ENCODE peak calls at places on chromosomes 7 and 10, in six cellular contexts. One of them, this sample, is unnamed.

GRCh38 chr10:130899856-130900255 is 411.7 kb downstream of the TCERG1L start:
- DNase-seq in activated CD4-positive, CD25-positive, alpha-beta regulatory T cell: no peak
- DNase-seq in bronchial epithelial cell: no peak
- DNase-seq in SJSA1: no peak
- DNase-seq in stimulated activated CD4-positive, alpha-beta T cell treated with anti-CD3 and anti-CD28 coated beads, Interleukin-4, amount 100 ng/mL, for 24 hours: no peak
- DNase-seq in fibroblast of the aortic adventitia: no peak
- DNase-seq in this sample: no peak

GRCh38 chr10:2925631-2926030 is 141.7 kb upstream of the PFKP start:
- DNase-seq in activated CD4-positive, CD25-positive, alpha-beta regulatory T cell: no peak
- DNase-seq in bronchial epithelial cell: peak; percentile 22
- DNase-seq in SJSA1: peak; percentile 20
- DNase-seq in stimulated activated CD4-positive, alpha-beta T cell treated with anti-CD3 and anti-CD28 coated beads, Interleukin-4, amount 100 ng/mL, for 24 hours: no peak
- DNase-seq in fibroblast of the aortic adventitia: peak; percentile 49
- DNase-seq in this sample: no peak

GRCh38 chr7:117123311-117123926 is 170.1 kb downstream of the ST7 start:
- DNase-seq in activated CD4-positive, CD25-positive, alpha-beta regulatory T cell: no peak
- DNase-seq in bronchial epithelial cell: no peak
- DNase-seq in SJSA1: no peak
- DNase-seq in stimulated activated CD4-positive, alpha-beta T cell treated with anti-CD3 and anti-CD28 coated beads, Interleukin-4, amount 100 ng/mL, for 24 hours: no peak
- DNase-seq in fibroblast of the aortic adventitia: no peak
- DNase-seq in this sample: no peak

GRCh38 chr10:1712314-1712713 is 25.0 kb downstream of the ADARB2 start:
- DNase-seq in activated CD4-positive, CD25-positive, alpha-beta regulatory T cell: no peak
- DNase-seq in bronchial epithelial cell: no peak
- DNase-seq in SJSA1: no peak
- DNase-seq in stimulated activated CD4-positive, alpha-beta T cell treated with anti-CD3 and anti-CD28 coated beads, Interleukin-4, amount 100 ng/mL, for 24 hours: no peak
- DNase-seq in fibroblast of the aortic adventitia: no peak
- DNase-seq in this sample: no peak

GRCh38 chr7:105711726-105712402 is 130.6 kb upstream of the EFCAB10 start:
- DNase-seq in activated CD4-positive, CD25-positive, alpha-beta regulatory T cell: no peak
- DNase-seq in bronchial epithelial cell: no peak
- DNase-seq in SJSA1: no peak
- DNase-seq in stimulated activated CD4-positive, alpha-beta T cell treated with anti-CD3 and anti-CD28 coated beads, Interleukin-4, amount 100 ng/mL, for 24 hours: no peak
- DNase-seq in fibroblast of the aortic adventitia: no peak
- DNase-seq in this sample: no peak

GRCh38 chr7:134553976-134554375 is 5.1 kb downstream of the AKR1B15 start:
- DNase-seq in activated CD4-positive, CD25-positive, alpha-beta regulatory T cell: no peak
- DNase-seq in bronchial epithelial cell: peak; percentile 38
- DNase-seq in SJSA1: no peak
- DNase-seq in stimulated activated CD4-positive, alpha-beta T cell treated with anti-CD3 and anti-CD28 coated beads, Interleukin-4, amount 100 ng/mL, for 24 hours: no peak
- DNase-seq in fibroblast of the aortic adventitia: no peak
- DNase-seq in this sample: no peak

GRCh38 chr7:101595766-101596537 is 33.1 kb downstream of the MYL10 start:
- DNase-seq in activated CD4-positive, CD25-positive, alpha-beta regulatory T cell: no peak
- DNase-seq in bronchial epithelial cell: no peak
- DNase-seq in SJSA1: no peak
- DNase-seq in stimulated activated CD4-positive, alpha-beta T cell treated with anti-CD3 and anti-CD28 coated beads, Interleukin-4, amount 100 ng/mL, for 24 hours: no peak
- DNase-seq in fibroblast of the aortic adventitia: no peak
- DNase-seq in this sample: no peak

GRCh38 chr7:72493850-72494661 is 81.9 kb upstream of the CALN1 start:
- DNase-seq in activated CD4-positive, CD25-positive, alpha-beta regulatory T cell: peak; percentile 14
- DNase-seq in bronchial epithelial cell: peak; percentile 26
- DNase-seq in SJSA1: peak; percentile 24
- DNase-seq in stimulated activated CD4-positive, alpha-beta T cell treated with anti-CD3 and anti-CD28 coated beads, Interleukin-4, amount 100 ng/mL, for 24 hours: peak; percentile 47
- DNase-seq in fibroblast of the aortic adventitia: peak; percentile 25
- DNase-seq in this sample: peak; percentile 69

GRCh38 chr10:97949462-97949861 is 81.0 kb downstream of the CRTAC1 start:
- DNase-seq in activated CD4-positive, CD25-positive, alpha-beta regulatory T cell: no peak
- DNase-seq in bronchial epithelial cell: no peak
- DNase-seq in SJSA1: no peak
- DNase-seq in stimulated activated CD4-positive, alpha-beta T cell treated with anti-CD3 and anti-CD28 coated beads, Interleukin-4, amount 100 ng/mL, for 24 hours: no peak
- DNase-seq in fibroblast of the aortic adventitia: no peak
- DNase-seq in this sample: no peak

GRCh38 chr10:3125527-3126170 is 46.9 kb downstream of the PITRM1 start:
- DNase-seq in activated CD4-positive, CD25-positive, alpha-beta regulatory T cell: no peak
- DNase-seq in bronchial epithelial cell: no peak
- DNase-seq in SJSA1: no peak
- DNase-seq in stimulated activated CD4-positive, alpha-beta T cell treated with anti-CD3 and anti-CD28 coated beads, Interleukin-4, amount 100 ng/mL, for 24 hours: no peak
- DNase-seq in fibroblast of the aortic adventitia: no peak
- DNase-seq in this sample: no peak

GRCh38 chr10:22733992-22734391 is 19.6 kb upstream of the PIP4K2A start:
- DNase-seq in activated CD4-positive, CD25-positive, alpha-beta regulatory T cell: no peak
- DNase-seq in bronchial epithelial cell: no peak
- DNase-seq in SJSA1: no peak
- DNase-seq in stimulated activated CD4-positive, alpha-beta T cell treated with anti-CD3 and anti-CD28 coated beads, Interleukin-4, amount 100 ng/mL, for 24 hours: no peak
- DNase-seq in fibroblast of the aortic adventitia: no peak
- DNase-seq in this sample: no peak

GRCh38 chr7:69617364-69617763 is 19.1 kb downstream of the AUTS2 start:
- DNase-seq in activated CD4-positive, CD25-positive, alpha-beta regulatory T cell: no peak
- DNase-seq in bronchial epithelial cell: no peak
- DNase-seq in SJSA1: no peak
- DNase-seq in stimulated activated CD4-positive, alpha-beta T cell treated with anti-CD3 and anti-CD28 coated beads, Interleukin-4, amount 100 ng/mL, for 24 hours: no peak
- DNase-seq in fibroblast of the aortic adventitia: no peak
- DNase-seq in this sample: no peak

GRCh38 chr10:108852211-108852610 is 1071.1 kb downstream of the XPNPEP1 start:
- DNase-seq in activated CD4-positive, CD25-positive, alpha-beta regulatory T cell: no peak
- DNase-seq in bronchial epithelial cell: no peak
- DNase-seq in SJSA1: no peak
- DNase-seq in stimulated activated CD4-positive, alpha-beta T cell treated with anti-CD3 and anti-CD28 coated beads, Interleukin-4, amount 100 ng/mL, for 24 hours: no peak
- DNase-seq in fibroblast of the aortic adventitia: no peak
- DNase-seq in this sample: no peak

GRCh38 chr10:10845240-10845639 is 172.4 kb upstream of the CELF2 start:
- DNase-seq in activated CD4-positive, CD25-positive, alpha-beta regulatory T cell: no peak
- DNase-seq in bronchial epithelial cell: no peak
- DNase-seq in SJSA1: no peak
- DNase-seq in stimulated activated CD4-positive, alpha-beta T cell treated with anti-CD3 and anti-CD28 coated beads, Interleukin-4, amount 100 ng/mL, for 24 hours: no peak
- DNase-seq in fibroblast of the aortic adventitia: no peak
- DNase-seq in this sample: no peak

GRCh38 chr10:24459836-24460235 is 250.9 kb downstream of the KIAA1217 start:
- DNase-seq in activated CD4-positive, CD25-positive, alpha-beta regulatory T cell: no peak
- DNase-seq in bronchial epithelial cell: no peak
- DNase-seq in SJSA1: no peak
- DNase-seq in stimulated activated CD4-positive, alpha-beta T cell treated with anti-CD3 and anti-CD28 coated beads, Interleukin-4, amount 100 ng/mL, for 24 hours: no peak
- DNase-seq in fibroblast of the aortic adventitia: no peak
- DNase-seq in this sample: no peak

GRCh38 chr10:75009426-75009825 is 102.0 kb upstream of the SAMD8 start:
- DNase-seq in activated CD4-positive, CD25-positive, alpha-beta regulatory T cell: no peak
- DNase-seq in bronchial epithelial cell: no peak
- DNase-seq in SJSA1: peak; percentile 22
- DNase-seq in stimulated activated CD4-positive, alpha-beta T cell treated with anti-CD3 and anti-CD28 coated beads, Interleukin-4, amount 100 ng/mL, for 24 hours: no peak
- DNase-seq in fibroblast of the aortic adventitia: no peak
- DNase-seq in this sample: no peak

GRCh38 chr7:23956769-23957556 is 246.9 kb downstream of the STK31 start:
- DNase-seq in activated CD4-positive, CD25-positive, alpha-beta regulatory T cell: no peak
- DNase-seq in bronchial epithelial cell: no peak
- DNase-seq in SJSA1: peak; percentile 74
- DNase-seq in stimulated activated CD4-positive, alpha-beta T cell treated with anti-CD3 and anti-CD28 coated beads, Interleukin-4, amount 100 ng/mL, for 24 hours: no peak
- DNase-seq in fibroblast of the aortic adventitia: no peak
- DNase-seq in this sample: no peak

GRCh38 chr10:14074062-14074884 is 256.5 kb downstream of the FRMD4A start:
- DNase-seq in activated CD4-positive, CD25-positive, alpha-beta regulatory T cell: no peak
- DNase-seq in bronchial epithelial cell: peak; percentile 100
- DNase-seq in SJSA1: peak; percentile 98
- DNase-seq in stimulated activated CD4-positive, alpha-beta T cell treated with anti-CD3 and anti-CD28 coated beads, Interleukin-4, amount 100 ng/mL, for 24 hours: no peak
- DNase-seq in fibroblast of the aortic adventitia: peak; percentile 100
- DNase-seq in this sample: no peak

GRCh38 chr7:159099711-159100231 is 44.9 kb downstream of the VIPR2 start:
- DNase-seq in activated CD4-positive, CD25-positive, alpha-beta regulatory T cell: no peak
- DNase-seq in bronchial epithelial cell: no peak
- DNase-seq in SJSA1: no peak
- DNase-seq in stimulated activated CD4-positive, alpha-beta T cell treated with anti-CD3 and anti-CD28 coated beads, Interleukin-4, amount 100 ng/mL, for 24 hours: no peak
- DNase-seq in fibroblast of the aortic adventitia: no peak
- DNase-seq in this sample: no peak

GRCh38 chr10:86944031-86944419 is 13.4 kb downstream of the MMRN2 start:
- DNase-seq in activated CD4-positive, CD25-positive, alpha-beta regulatory T cell: no peak
- DNase-seq in bronchial epithelial cell: no peak
- DNase-seq in SJSA1: no peak
- DNase-seq in stimulated activated CD4-positive, alpha-beta T cell treated with anti-CD3 and anti-CD28 coated beads, Interleukin-4, amount 100 ng/mL, for 24 hours: no peak
- DNase-seq in fibroblast of the aortic adventitia: no peak
- DNase-seq in this sample: no peak

GRCh38 chr7:106616692-106617052 is 44.3 kb downstream of the CCDC71L start:
- DNase-seq in activated CD4-positive, CD25-positive, alpha-beta regulatory T cell: no peak
- DNase-seq in bronchial epithelial cell: peak; percentile 51
- DNase-seq in SJSA1: no peak
- DNase-seq in stimulated activated CD4-positive, alpha-beta T cell treated with anti-CD3 and anti-CD28 coated beads, Interleukin-4, amount 100 ng/mL, for 24 hours: no peak
- DNase-seq in fibroblast of the aortic adventitia: no peak
- DNase-seq in this sample: no peak

GRCh38 chr7:12729112-12729511 is 41.7 kb downstream of the ARL4A start:
- DNase-seq in activated CD4-positive, CD25-positive, alpha-beta regulatory T cell: no peak
- DNase-seq in bronchial epithelial cell: no peak
- DNase-seq in SJSA1: peak; percentile 40
- DNase-seq in stimulated activated CD4-positive, alpha-beta T cell treated with anti-CD3 and anti-CD28 coated beads, Interleukin-4, amount 100 ng/mL, for 24 hours: no peak
- DNase-seq in fibroblast of the aortic adventitia: peak; percentile 73
- DNase-seq in this sample: no peak

GRCh38 chr7:30835396-30835915 is 64.2 kb downstream of the MINDY4 start:
- DNase-seq in activated CD4-positive, CD25-positive, alpha-beta regulatory T cell: no peak
- DNase-seq in bronchial epithelial cell: no peak
- DNase-seq in SJSA1: no peak
- DNase-seq in stimulated activated CD4-positive, alpha-beta T cell treated with anti-CD3 and anti-CD28 coated beads, Interleukin-4, amount 100 ng/mL, for 24 hours: no peak
- DNase-seq in fibroblast of the aortic adventitia: no peak
- DNase-seq in this sample: no peak

GRCh38 chr7:100390286-100391028 is 17.2 kb downstream of the PILRA start:
- DNase-seq in activated CD4-positive, CD25-positive, alpha-beta regulatory T cell: no peak
- DNase-seq in bronchial epithelial cell: no peak
- DNase-seq in SJSA1: no peak
- DNase-seq in stimulated activated CD4-positive, alpha-beta T cell treated with anti-CD3 and anti-CD28 coated beads, Interleukin-4, amount 100 ng/mL, for 24 hours: no peak
- DNase-seq in fibroblast of the aortic adventitia: no peak
- DNase-seq in this sample: no peak

GRCh38 chr10:13961096-13961495 is 369.6 kb downstream of the FRMD4A start:
- DNase-seq in activated CD4-positive, CD25-positive, alpha-beta regulatory T cell: no peak
- DNase-seq in bronchial epithelial cell: no peak
- DNase-seq in SJSA1: peak; percentile 86
- DNase-seq in stimulated activated CD4-positive, alpha-beta T cell treated with anti-CD3 and anti-CD28 coated beads, Interleukin-4, amount 100 ng/mL, for 24 hours: no peak
- DNase-seq in fibroblast of the aortic adventitia: peak; percentile 96
- DNase-seq in this sample: no peak

GRCh38 chr10:101087376-101087775 is 25.6 kb downstream of the KAZALD1 start:
- DNase-seq in activated CD4-positive, CD25-positive, alpha-beta regulatory T cell: no peak
- DNase-seq in bronchial epithelial cell: no peak
- DNase-seq in SJSA1: no peak
- DNase-seq in stimulated activated CD4-positive, alpha-beta T cell treated with anti-CD3 and anti-CD28 coated beads, Interleukin-4, amount 100 ng/mL, for 24 hours: no peak
- DNase-seq in fibroblast of the aortic adventitia: no peak
- DNase-seq in this sample: no peak

GRCh38 chr7:135745702-135746312 is 2.8 kb downstream of the FAM180A start:
- DNase-seq in activated CD4-positive, CD25-positive, alpha-beta regulatory T cell: no peak
- DNase-seq in bronchial epithelial cell: peak; percentile 78
- DNase-seq in SJSA1: peak; percentile 66
- DNase-seq in stimulated activated CD4-positive, alpha-beta T cell treated with anti-CD3 and anti-CD28 coated beads, Interleukin-4, amount 100 ng/mL, for 24 hours: no peak
- DNase-seq in fibroblast of the aortic adventitia: peak; percentile 99
- DNase-seq in this sample: no peak

GRCh38 chr7:81415181-81415580 is 354.7 kb downstream of the HGF start:
- DNase-seq in activated CD4-positive, CD25-positive, alpha-beta regulatory T cell: no peak
- DNase-seq in bronchial epithelial cell: peak; percentile 38
- DNase-seq in SJSA1: no peak
- DNase-seq in stimulated activated CD4-positive, alpha-beta T cell treated with anti-CD3 and anti-CD28 coated beads, Interleukin-4, amount 100 ng/mL, for 24 hours: no peak
- DNase-seq in fibroblast of the aortic adventitia: peak; percentile 27
- DNase-seq in this sample: no peak

GRCh38 chr10:118918689-118919088 is 110.8 kb upstream of the NANOS1 start:
- DNase-seq in activated CD4-positive, CD25-positive, alpha-beta regulatory T cell: no peak
- DNase-seq in bronchial epithelial cell: peak; percentile 31
- DNase-seq in SJSA1: no peak
- DNase-seq in stimulated activated CD4-positive, alpha-beta T cell treated with anti-CD3 and anti-CD28 coated beads, Interleukin-4, amount 100 ng/mL, for 24 hours: no peak
- DNase-seq in fibroblast of the aortic adventitia: no peak
- DNase-seq in this sample: no peak

This sample was measured in stimulated activated naive CD8-positive, alpha-beta T cell treated with anti-CD3 and anti-CD28 coated beads, Interleukin-15, Interleukin-2, amounts not matched to agents 100 U/mL and 50 U/mL, for 24 hours.